ENCODE peak calls at places on chromosomes 5 and 9, in ten cellular contexts. N is stomach, A is MM.1S, F is fibroblast of the aortic adventitia, Z is coronary artery, H is fibroblast of pulmonary artery, E is ovary, B is lung, D is GM12865, J is fibroblast of villous mesenchyme. K is an unnamed sample.

GRCh38 chr5:90134892-90135291 is 274.7 kb downstream of the CETN3 start:
- DNase-seq in D (no peak), B (no peak), N (peak), Z (peak), H (peak), E (peak), F (peak), A (no peak), J (peak), K (peak)

GRCh38 chr5:141196363-141196762 is 3.1 kb upstream of the PCDHB11 start:
- DNase-seq in F (no peak), E (no peak), H (no peak), Z (no peak), A (no peak), B (no peak), J (no peak), D (no peak), N (no peak), K (no peak)

GRCh38 chr5:126544087-126544740 is 50.8 kb downstream of the ALDH7A1 start:
- DNase-seq in D (peak), J (peak), F (peak), B (no peak), A (peak), Z (no peak), E (no peak), N (peak), H (peak), K (peak)

GRCh38 chr5:78260771-78261170 is 33.7 kb downstream of the AP3B1 start:
- DNase-seq in D (no peak), F (no peak), J (no peak), B (no peak), A (no peak), Z (no peak), E (no peak), N (no peak), H (no peak), K (no peak)

GRCh38 chr5:180157866-180158265 is 51.1 kb downstream of the RASGEF1C start:
- DNase-seq in Z (no peak), A (no peak), J (no peak), N (no peak), H (no peak), D (no peak), B (peak), E (no peak), F (no peak), K (no peak)

GRCh38 chr9:35059438-35059837 is 13.0 kb downstream of the VCP start:
- DNase-seq in B (no peak), A (no peak), F (no peak), J (no peak), D (no peak), N (no peak), Z (no peak), H (no peak), E (no peak), K (no peak)

GRCh38 chr5:116778015-116778414 is 203.4 kb upstream of the SEMA6A start:
- DNase-seq in D (no peak), A (no peak), F (no peak), N (no peak), J (no peak), E (no peak), B (no peak), H (no peak), Z (no peak), K (no peak)

GRCh38 chr9:104774132-104774531 is 10.2 kb downstream of the NIPSNAP3B start:
- DNase-seq in F (no peak), H (no peak), J (peak), E (no peak), Z (no peak), N (no peak), A (no peak), B (no peak), D (no peak), K (no peak)

GRCh38 chr9:98502311-98502975 is 206.3 kb downstream of the GABBR2 start:
- DNase-seq in Z (peak), H (peak), F (peak), E (no peak), B (peak), J (peak), D (no peak), N (no peak), A (no peak), K (peak)

GRCh38 chr5:115875447-115875846 is 33.7 kb downstream of the AP3S1 start:
- DNase-seq in A (no peak), F (no peak), H (peak), B (no peak), N (no peak), J (no peak), D (no peak), Z (no peak), E (no peak), K (no peak)

GRCh38 chr5:57842376-57843015 is 359.9 kb upstream of the ACTBL2 start:
- DNase-seq in H (no peak), E (no peak), N (no peak), Z (no peak), J (no peak), F (no peak), D (no peak), A (no peak), B (no peak), K (no peak)

GRCh38 chr5:127076730-127077129 is 3.4 kb upstream of the C5orf63 start:
- DNase-seq in E (no peak), F (peak), H (peak), D (no peak), B (no peak), J (peak), Z (no peak), A (no peak), N (no peak), K (peak)

GRCh38 chr9:131640438-131641181 is 95.3 kb downstream of the PRRT1B start:
- DNase-seq in E (no peak), N (no peak), A (no peak), H (no peak), Z (no peak), D (no peak), B (no peak), J (peak), F (no peak), K (no peak)

GRCh38 chr5:132474881-132475511 is 15.6 kb downstream of the IRF1 start:
- DNase-seq in A (no peak), D (no peak), Z (no peak), E (no peak), F (no peak), N (peak), B (no peak), H (no peak), J (no peak), K (no peak)

GRCh38 chr9:113807173-113808061 is 68.7 kb upstream of the ZNF618 start:
- DNase-seq in J (peak), F (peak), N (peak), A (peak), E (peak), H (peak), Z (no peak), D (peak), B (peak), K (peak)

GRCh38 chr5:76007904-76008303 is 75.3 kb upstream of the SV2C start:
- DNase-seq in B (no peak), F (no peak), Z (no peak), N (no peak), E (no peak), J (no peak), A (no peak), D (peak), H (no peak), K (no peak)

GRCh38 chr9:13971910-13972655 is 341.9 kb downstream of the NFIB start:
- DNase-seq in J (no peak), N (no peak), D (no peak), Z (no peak), A (no peak), B (no peak), F (no peak), E (no peak), H (no peak), K (no peak)

GRCh38 chr5:178674334-178674733 is 47.5 kb upstream of the CLK4 start:
- DNase-seq in N (no peak), B (no peak), A (no peak), Z (no peak), E (no peak), H (peak), F (peak), D (no peak), J (no peak), K (peak)

GRCh38 chr5:2896371-2897275 is 145.1 kb upstream of the IRX2 start:
- DNase-seq in B (no peak), F (no peak), N (no peak), D (no peak), Z (peak), H (no peak), J (no peak), A (no peak), E (no peak), K (no peak)

GRCh38 chr5:41094871-41095270 is 23.7 kb upstream of the MROH2B start:
- DNase-seq in A (no peak), J (no peak), Z (no peak), N (no peak), E (no peak), D (peak), H (peak), B (no peak), F (no peak), K (no peak)

GRCh38 chr5:68709229-68709628 is 384.6 kb upstream of the SLC30A5 start:
- DNase-seq in D (no peak), A (no peak), B (no peak), F (no peak), Z (no peak), N (no peak), E (no peak), H (no peak), J (no peak), K (no peak)

GRCh38 chr5:157827429-157827828 is 31.5 kb downstream of the CLINT1 start:
- DNase-seq in J (peak), D (no peak), F (peak), A (no peak), H (peak), Z (no peak), E (no peak), B (no peak), N (no peak), K (peak)

GRCh38 chr5:41636605-41637004 is 126.2 kb upstream of the PLCXD3 start:
- DNase-seq in J (peak), F (peak), D (peak), E (no peak), B (no peak), N (no peak), H (peak), Z (no peak), A (peak), K (peak)

GRCh38 chr9:22210936-22211335 is 201.8 kb upstream of the CDKN2B start:
- DNase-seq in H (no peak), E (no peak), D (no peak), F (no peak), J (no peak), A (no peak), B (no peak), N (no peak), Z (no peak), K (no peak)

GRCh38 chr5:178305801-178306200 is 73.2 kb upstream of the PHYKPL start:
- DNase-seq in D (no peak), N (no peak), A (no peak), F (no peak), Z (peak), B (no peak), H (no peak), E (no peak), J (no peak), K (no peak)

GRCh38 chr9:136244776-136245193 is 827 bp downstream of the QSOX2 start:
- DNase-seq in J (no peak), H (no peak), B (no peak), E (no peak), D (no peak), A (no peak), F (no peak), Z (no peak), N (no peak), K (no peak)

GRCh38 chr9:132176338-132176737 is 14.5 kb downstream of the NTNG2 start:
- DNase-seq in Z (no peak), J (no peak), F (no peak), D (no peak), H (no peak), A (no peak), E (no peak), B (no peak), N (no peak), K (no peak)

GRCh38 chr9:33155393-33155792 is 11.7 kb downstream of the B4GALT1 start:
- DNase-seq in D (no peak), B (no peak), A (no peak), F (no peak), N (no peak), Z (peak), E (no peak), J (no peak), H (no peak), K (no peak)

GRCh38 chr9:93238953-93239352 is 55.0 kb downstream of the WNK2 start:
- DNase-seq in A (no peak), E (no peak), N (no peak), F (no peak), H (no peak), D (no peak), B (no peak), J (no peak), Z (no peak), K (no peak)

GRCh38 chr5:37153661-37154060 is 95.5 kb downstream of the CPLANE1 start:
- DNase-seq in A (no peak), N (no peak), Z (no peak), J (no peak), H (no peak), F (no peak), B (no peak), D (no peak), E (no peak), K (no peak)

GRCh38 chr9:8856686-8857329 is 1057.2 kb upstream of the DMAC1 start:
- DNase-seq in F (peak), H (no peak), J (no peak), D (no peak), N (no peak), E (no peak), B (no peak), Z (no peak), A (no peak), K (no peak)

GRCh38 chr9:135155396-135155795 is 67.9 kb downstream of the OLFM1 start:
- DNase-seq in E (no peak), D (no peak), Z (no peak), F (no peak), B (no peak), N (no peak), H (no peak), A (no peak), J (no peak), K (no peak)

GRCh38 chr5:34460496-34460895 is 195.6 kb upstream of the RAI14 start:
- DNase-seq in F (peak), D (no peak), N (no peak), E (no peak), A (no peak), J (peak), B (no peak), Z (no peak), H (no peak), K (peak)

GRCh38 chr9:27227192-27227591 is 69.8 kb downstream of the EQTN start:
- DNase-seq in E (no peak), J (peak), B (no peak), D (no peak), A (no peak), H (peak), Z (no peak), F (peak), N (no peak), K (peak)

GRCh38 chr5:74640450-74641013 is at the start of gene ENC1:
- DNase-seq in F (peak), N (peak), D (peak), A (peak), E (peak), B (peak), Z (peak), H (peak), J (peak), K (peak)

GRCh38 chr9:82923410-82924242 is 139.3 kb downstream of the RASEF start:
- DNase-seq in F (no peak), E (no peak), Z (no peak), N (no peak), B (no peak), J (no peak), A (no peak), H (no peak), D (no peak), K (no peak)
- H3K4me3 ChIP-seq in F (no peak), E (no peak), Z (no peak), N (no peak), B (no peak), J (no peak), A (no peak), H (no peak), D (no peak), K (no peak)

DNA sequence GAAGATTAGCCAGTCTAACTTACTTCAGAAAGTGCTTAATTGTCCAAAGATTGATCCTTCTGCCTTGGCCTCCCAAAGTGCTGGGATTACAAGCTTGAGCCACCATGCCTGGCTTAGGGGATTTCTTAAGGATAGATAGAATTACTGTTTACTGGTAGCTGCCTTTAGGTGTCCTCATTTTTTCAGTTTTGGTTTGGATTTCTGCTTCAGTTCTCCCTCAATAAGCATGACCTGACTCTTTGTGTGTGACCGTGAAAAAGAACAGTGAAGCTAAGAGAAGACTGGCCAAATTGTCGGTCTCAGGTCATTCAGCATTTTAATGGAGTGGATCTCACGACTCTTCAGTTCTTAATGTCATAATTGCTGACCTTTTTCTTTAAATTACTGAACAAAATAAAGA is 22.9 kb upstream of the CMYA5 start:
- DNase-seq in H (no peak), E (no peak), J (no peak), D (peak), Z (no peak), B (no peak), A (no peak), F (no peak), N (no peak), K (no peak)
- TF ChIP-seq CTCF in H (no peak), E (no peak), J (no peak), D (no peak), Z (no peak), B (no peak), A (no peak), F (no peak), N (no peak), K (no peak)

GRCh38 chr5:32531885-32532520 is 53.4 kb upstream of the SUB1 start:
- DNase-seq in J (peak), A (peak), N (no peak), F (peak), H (peak), E (no peak), D (peak), Z (no peak), B (no peak), K (peak)
- H3K4me3 ChIP-seq in J (peak), A (peak), N (no peak), F (peak), H (no peak), E (no peak), D (peak), Z (peak), B (no peak), K (peak)

DNA sequence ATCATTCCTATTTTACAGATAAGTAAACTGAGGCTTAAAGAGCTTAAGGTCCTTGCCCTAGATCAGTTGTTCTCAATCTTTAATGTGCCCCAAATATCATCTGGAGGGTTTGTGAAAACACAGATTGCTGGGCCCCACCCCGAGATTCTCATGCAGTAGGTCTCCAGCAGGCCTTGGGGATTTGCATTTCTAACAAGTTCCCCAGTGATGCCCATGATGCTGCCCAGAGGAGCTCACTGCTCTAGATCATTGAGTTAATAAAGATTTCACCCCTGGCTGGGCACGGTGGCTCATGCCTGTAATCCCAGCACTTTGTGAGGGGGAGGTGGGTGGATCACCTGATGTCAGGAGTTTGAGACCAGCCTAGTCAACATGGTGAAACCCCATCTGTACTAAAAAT is 42.8 kb upstream of the RAD23B start:
- DNase-seq in F (no peak), N (no peak), H (no peak), Z (no peak), E (no peak), A (no peak), J (no peak), D (no peak), B (no peak), K (no peak)
- TF ChIP-seq CTCF in F (no peak), N (no peak), H (no peak), Z (no peak), E (no peak), A (no peak), J (no peak), D (no peak), B (no peak), K (no peak)

DNA sequence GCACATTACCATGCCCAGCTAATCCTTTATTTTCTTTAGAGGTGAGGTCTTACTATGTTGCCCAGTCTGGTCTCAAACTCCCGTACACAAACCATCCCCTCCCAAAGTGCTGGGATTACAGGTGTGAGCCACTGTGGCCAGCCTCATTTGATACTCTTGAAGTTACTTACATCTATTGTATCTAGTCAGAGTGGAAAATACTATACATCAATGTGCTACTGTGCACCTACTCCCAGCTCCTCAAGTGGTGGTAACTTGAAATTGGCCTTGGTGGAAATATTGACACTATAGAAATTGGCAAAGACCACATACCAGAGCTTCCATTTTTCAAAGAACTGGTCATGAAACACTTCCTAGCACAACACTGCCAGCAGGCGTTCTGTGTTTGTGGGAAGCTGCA is 10.3 kb downstream of the GGTA1 start:
- DNase-seq in D (no peak), H (no peak), A (no peak), F (no peak), J (no peak), E (no peak), Z (no peak), N (no peak), B (no peak), K (no peak)
- H3K4me3 ChIP-seq in D (no peak), H (no peak), A (no peak), F (no peak), J (no peak), E (no peak), Z (no peak), N (no peak), B (no peak), K (no peak)

GRCh38 chr5:85921590-85921989 is 696.2 kb upstream of the COX7C start:
- DNase-seq in E (no peak), J (no peak), A (peak), B (no peak), D (no peak), Z (no peak), H (no peak), F (no peak), N (no peak), K (no peak)
- TF ChIP-seq CTCF in E (no peak), J (no peak), A (no peak), B (no peak), D (no peak), Z (no peak), H (no peak), F (no peak), N (no peak), K (no peak)

K was measured in AG10803.